ENCODE peak calls at places on chromosomes 5 and 9, in four cellular contexts. D, Q, S and O are unnamed samples.

GRCh38 chr5:130402906-130403305 is 498.6 kb downstream of the CHSY3 start:
- DNase-seq in Q (no peak), S (no peak), D (no peak), O (no peak)

GRCh38 chr5:103497782-103498181 is 64.8 kb downstream of the NUDT12 start:
- DNase-seq in D (no peak), S (no peak), Q (no peak), O (no peak)

GRCh38 chr9:88198346-88198807 is 60.1 kb upstream of the SPATA31C2 start:
- DNase-seq in S (no peak), D (no peak), Q (no peak), O (no peak)

GRCh38 chr9:134642385-134643181 is 980 bp downstream of the COL5A1 start:
- DNase-seq in D (no peak), S (peak; percentile 68), Q (peak; percentile 85), O (peak; percentile 84)

GRCh38 chr9:131628821-131629197 is 83.5 kb downstream of the PRRT1B start:
- DNase-seq in Q (no peak), S (no peak), D (no peak), O (no peak)

GRCh38 chr9:86061972-86062739 is 37.2 kb downstream of the GOLM1 start:
- DNase-seq in Q (no peak), D (no peak), S (no peak), O (no peak)

GRCh38 chr5:58462154-58462553 is 2.3 kb upstream of the PLK2 start:
- DNase-seq in Q (no peak), S (no peak), D (no peak), O (no peak)

GRCh38 chr5:143782588-143783386 is 29.2 kb upstream of the HMHB1 start:
- DNase-seq in D (no peak), S (no peak), Q (no peak), O (no peak)

GRCh38 chr9:110426052-110426709 is 88.5 kb upstream of the TXNDC8 start:
- DNase-seq in D (no peak), Q (no peak), S (no peak), O (no peak)

GRCh38 chr5:90824436-90824835 is 265.8 kb downstream of the ADGRV1 start:
- DNase-seq in D (no peak), S (no peak), Q (no peak), O (no peak)

GRCh38 chr5:91130759-91131158 is 252.4 kb downstream of the ARRDC3 start:
- DNase-seq in D (no peak), Q (no peak), S (no peak), O (no peak)

GRCh38 chr5:14464101-14464500 is 117.5 kb upstream of the OTULINL start:
- DNase-seq in Q (no peak), D (no peak), S (no peak), O (no peak)

DNA sequence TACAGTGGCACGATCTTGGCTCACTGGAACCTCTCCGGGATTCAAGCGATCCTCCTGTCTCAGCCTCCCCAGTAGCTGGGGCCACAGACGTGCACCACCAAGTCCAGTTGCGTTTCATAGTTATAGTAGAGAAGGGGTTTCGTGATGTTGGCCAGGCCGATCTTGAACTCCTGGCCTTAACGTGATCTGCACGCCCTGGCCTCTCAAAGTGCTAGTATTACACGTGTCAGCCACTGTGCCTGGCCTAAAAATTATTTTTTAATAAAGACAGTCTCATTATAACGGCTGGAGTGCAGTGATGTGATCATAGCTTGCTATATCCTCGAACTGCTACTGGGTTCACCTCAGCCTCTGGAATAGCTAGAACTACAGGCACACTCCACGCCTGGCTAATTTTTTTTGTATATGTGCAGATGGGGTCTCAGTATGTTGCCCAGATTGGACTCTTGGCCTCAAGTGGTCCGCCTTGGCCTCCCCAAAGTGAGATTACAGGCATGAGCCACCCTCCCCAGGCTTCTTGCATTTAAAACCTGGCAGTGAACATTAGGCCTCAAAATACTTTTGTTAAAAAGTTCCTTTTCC is 4.4 kb downstream of the NPM1 start:
- DNase-seq in Q (no peak), D (no peak), S (no peak), O (no peak)
- H3K36me3 ChIP-seq in Q (peaks cover 46% of the 10 kb centered on the region), D (peaks cover 70% of the 10 kb centered on the region), S (peaks cover 60% of the 10 kb centered on the region), O (peaks cover 58% of the 10 kb centered on the region)

DNA sequence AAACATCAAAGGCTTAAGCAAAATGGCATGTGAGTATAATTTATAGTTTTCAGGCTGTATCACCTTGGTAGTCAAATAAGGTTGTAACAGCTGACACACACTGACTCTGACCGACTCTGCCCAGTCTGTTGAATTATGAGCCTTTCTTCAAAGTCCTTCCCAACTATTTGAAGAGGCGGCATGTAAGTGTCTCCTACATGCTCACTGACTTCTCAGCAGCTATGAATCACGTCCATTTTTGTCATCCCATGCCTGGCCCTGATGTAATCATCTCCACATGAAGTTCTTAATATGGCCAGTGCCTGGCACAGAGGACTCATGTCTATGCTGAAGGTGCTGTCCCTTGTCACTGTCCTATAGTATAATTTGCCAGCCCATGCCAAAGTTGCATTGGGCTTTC is 5.1 kb upstream of the PTBP3 start:
- DNase-seq in Q (no peak), D (no peak), S (no peak), O (no peak)
- TF ChIP-seq CTCF in Q (no peak), D (no peak), S (no peak), O (no peak)

GRCh38 chr5:154366353-154366752 is 79.4 kb upstream of the SAP30L start:
- DNase-seq in Q (no peak), D (no peak), S (no peak), O (no peak)

GRCh38 chr5:154368041-154368800 is 77.6 kb upstream of the SAP30L start:
- DNase-seq in D (no peak), Q (no peak), S (no peak), O (peak; percentile 89)

GRCh38 chr5:154365823-154366222 is 80.0 kb upstream of the SAP30L start:
- DNase-seq in Q (no peak), D (no peak), S (no peak), O (no peak)

GRCh38 chr5:154364845-154365244 is 81.0 kb upstream of the SAP30L start:
- DNase-seq in Q (no peak), D (no peak), S (no peak), O (no peak)

DNA sequence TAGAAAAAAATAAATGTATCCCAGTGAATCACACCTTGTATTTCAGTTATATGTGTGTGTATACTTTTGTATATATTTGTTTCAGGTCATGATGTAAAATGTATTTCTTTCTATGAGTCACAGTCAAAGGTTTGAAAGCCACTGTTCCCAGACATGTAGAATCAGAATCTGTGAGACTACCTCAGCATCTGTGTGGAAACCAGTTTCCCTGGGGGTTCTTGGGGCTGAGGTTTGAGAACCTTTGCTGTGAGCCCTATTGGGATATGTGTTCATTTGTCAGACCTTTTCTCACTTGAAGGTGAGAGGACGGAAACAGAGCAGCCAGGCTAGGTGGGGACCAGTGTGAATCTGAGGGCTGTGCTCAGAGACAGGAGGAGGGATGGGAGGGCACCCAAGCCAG is 78.7 kb upstream of the SAP30L start:
- DNase-seq in S (no peak), D (no peak), Q (no peak), O (no peak)
- H3K27ac ChIP-seq in S (peak overlapping the region; percentile 74), D (peak overlapping the region; percentile 48), Q (peak overlapping the region; percentile 19), O (peak overlapping the region; percentile 79)

GRCh38 chr5:135031813-135032612 is 2.0 kb downstream of the PITX1 start:
- DNase-seq in Q (no peak), D (peak; percentile 2), S (peak; percentile 7), O (no peak)
- H3K36me3 ChIP-seq in Q (no peaks in the 10 kb centered on the region), D (no peaks in the 10 kb centered on the region), S (no peaks in the 10 kb centered on the region), O (no peaks in the 10 kb centered on the region)

GRCh38 chr5:179878222-179879002 is 19.8 kb upstream of the MRNIP start:
- DNase-seq in D (no peak), Q (no peak), S (no peak), O (no peak)
- TF ChIP-seq CTCF in D (no peak), Q (no peak), S (no peak), O (no peak)

DNA sequence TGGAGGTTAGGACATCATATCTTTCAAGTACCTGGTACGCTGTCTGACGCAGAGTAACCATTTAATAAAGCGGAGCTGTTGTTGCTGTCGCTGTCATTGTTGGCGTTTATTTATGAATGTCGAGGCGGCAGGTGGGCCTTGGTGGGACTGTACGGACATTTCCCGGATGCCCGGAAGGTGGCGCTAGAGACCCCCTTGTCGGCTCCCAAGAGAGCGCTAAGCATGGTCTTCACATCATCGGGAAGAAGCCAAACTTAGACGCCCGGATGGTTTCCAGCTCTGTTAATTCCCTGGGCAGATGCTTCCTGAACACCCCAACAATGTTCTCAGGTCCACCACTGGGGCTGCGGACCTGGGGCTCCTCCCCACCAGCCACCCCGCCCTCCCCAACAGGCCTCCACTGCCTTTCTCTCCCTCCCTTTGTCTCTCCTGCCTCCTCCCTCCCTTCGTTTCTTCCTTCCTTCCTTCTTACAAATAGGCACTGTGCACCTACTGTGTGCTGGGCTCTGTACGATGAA is 54.1 kb downstream of the DUSP1 start:
- DNase-seq in S (peak; percentile 87), Q (peak; percentile 60), D (peak; percentile 89), O (no peak)
- H3K27ac ChIP-seq in S (peak overlapping the region; percentile 82), Q (peak overlapping the region; percentile 80), D (peak overlapping the region; percentile 87), O (peak overlapping the region; percentile 65)

DNA sequence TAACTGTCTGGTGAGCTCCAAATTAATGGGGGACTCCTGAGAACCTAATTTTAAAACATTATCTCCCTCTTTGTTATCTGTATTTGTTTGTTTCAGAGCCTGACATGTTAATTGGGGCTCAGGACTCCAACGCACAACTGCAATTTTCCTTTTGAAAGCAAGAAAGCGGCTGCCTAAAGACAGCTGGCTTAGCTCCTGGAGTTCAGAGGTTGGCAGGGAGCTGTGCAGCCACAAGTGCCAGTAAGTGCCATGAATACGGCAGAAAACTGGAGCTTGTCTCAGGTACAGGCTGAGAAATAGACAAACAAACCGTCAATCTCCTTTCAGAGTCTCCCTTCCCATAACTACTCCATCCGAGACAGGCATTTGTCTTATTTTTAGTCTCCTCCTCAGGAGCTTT is 80.9 kb downstream of the PPP2R2B start:
- DNase-seq in D (no peak), S (no peak), Q (no peak), O (no peak)
- H3K36me3 ChIP-seq in D (no peaks in the 10 kb centered on the region), S (no peaks in the 10 kb centered on the region), Q (no peaks in the 10 kb centered on the region), O (no peaks in the 10 kb centered on the region)

GRCh38 chr9:135804588-135805421 is 102.5 kb downstream of the CAMSAP1 start:
- DNase-seq in D (no peak), Q (peak; percentile 59), S (no peak), O (no peak)
- TF ChIP-seq CTCF in D (no peak), Q (no peak), S (no peak), O (no peak)

DNA sequence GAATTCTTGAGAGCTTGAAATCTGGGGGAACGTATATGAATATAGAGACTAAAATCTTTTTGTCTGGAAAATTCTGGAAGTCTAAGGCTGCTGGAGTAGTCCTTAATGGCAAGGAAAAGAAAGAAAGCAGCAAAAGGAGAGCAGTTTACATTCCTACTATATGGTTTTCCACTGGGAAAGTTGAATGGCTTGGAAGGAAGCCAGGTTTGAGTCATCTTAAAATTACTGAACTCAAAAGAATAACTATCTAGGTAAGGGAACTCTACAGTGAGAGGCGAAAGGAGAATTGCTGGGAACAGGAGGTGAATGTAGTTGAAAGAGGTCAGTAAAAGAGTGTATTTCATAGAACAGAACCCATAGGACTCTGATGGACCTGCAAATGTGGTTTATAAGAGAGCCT is 258.1 kb upstream of the EDIL3 start:
- DNase-seq in D (no peak), Q (no peak), S (no peak), O (no peak)
- H3K27ac ChIP-seq in D (no peak overlapping the region), Q (no peak overlapping the region), S (no peak overlapping the region), O (no peak overlapping the region)

GRCh38 chr5:34694012-34694411 is 37.9 kb downstream of the RAI14 start:
- DNase-seq in S (no peak), Q (no peak), D (no peak), O (no peak)
- H3K36me3 ChIP-seq in S (no peaks in the 10 kb centered on the region), Q (peaks cover 7% of the 10 kb centered on the region), D (no peaks in the 10 kb centered on the region), O (no peaks in the 10 kb centered on the region)